ENCODE peak calls at places on chromosomes 16 and 17, in six cellular contexts. One of them, this sample, is unnamed.

GRCh38 chr17:49404371-49404770 is 10.3 kb downstream of the PHB1 start:
- DNase-seq in HEK293T: no peak
- DNase-seq in suprapubic skin: peak; percentile 58
- DNase-seq in H54: no peak
- DNase-seq in activated CD4-positive, CD25-positive, alpha-beta regulatory T cell: no peak
- DNase-seq in C1 segment of cervical spinal cord: no peak
- DNase-seq in this sample: no peak

GRCh38 chr17:82267575-82268379 is 5.7 kb downstream of the CSNK1D start:
- DNase-seq in HEK293T: no peak
- DNase-seq in suprapubic skin: peak; percentile 95
- DNase-seq in H54: peak; percentile 97
- DNase-seq in activated CD4-positive, CD25-positive, alpha-beta regulatory T cell: no peak
- DNase-seq in C1 segment of cervical spinal cord: peak; percentile 95
- DNase-seq in this sample: no peak

GRCh38 chr16:80462902-80463301 is 77.9 kb upstream of the DYNLRB2 start:
- DNase-seq in HEK293T: no peak
- DNase-seq in suprapubic skin: no peak
- DNase-seq in H54: no peak
- DNase-seq in activated CD4-positive, CD25-positive, alpha-beta regulatory T cell: no peak
- DNase-seq in C1 segment of cervical spinal cord: no peak
- DNase-seq in this sample: no peak

GRCh38 chr17:35749560-35750412 is 3.3 kb downstream of the GAS2L2 start:
- DNase-seq in HEK293T: no peak
- DNase-seq in suprapubic skin: no peak
- DNase-seq in H54: no peak
- DNase-seq in activated CD4-positive, CD25-positive, alpha-beta regulatory T cell: no peak
- DNase-seq in C1 segment of cervical spinal cord: no peak
- DNase-seq in this sample: no peak

GRCh38 chr16:17354121-17354750 is 116.5 kb downstream of the XYLT1 start:
- DNase-seq in HEK293T: no peak
- DNase-seq in suprapubic skin: no peak
- DNase-seq in H54: no peak
- DNase-seq in activated CD4-positive, CD25-positive, alpha-beta regulatory T cell: no peak
- DNase-seq in C1 segment of cervical spinal cord: no peak
- DNase-seq in this sample: no peak

GRCh38 chr17:8001976-8002645 is at the start of gene GUCY2D:
- DNase-seq in HEK293T: no peak
- DNase-seq in suprapubic skin: peak; percentile 56
- DNase-seq in H54: no peak
- DNase-seq in activated CD4-positive, CD25-positive, alpha-beta regulatory T cell: no peak
- DNase-seq in C1 segment of cervical spinal cord: no peak
- DNase-seq in this sample: no peak

GRCh38 chr17:27466376-27466747 is 10.1 kb downstream of the KSR1 start:
- DNase-seq in HEK293T: no peak
- DNase-seq in suprapubic skin: no peak
- DNase-seq in H54: no peak
- DNase-seq in activated CD4-positive, CD25-positive, alpha-beta regulatory T cell: no peak
- DNase-seq in C1 segment of cervical spinal cord: no peak
- DNase-seq in this sample: no peak

GRCh38 chr17:43992641-43993040 is 11.8 kb upstream of the NAGS start:
- DNase-seq in HEK293T: no peak
- DNase-seq in suprapubic skin: no peak
- DNase-seq in H54: no peak
- DNase-seq in activated CD4-positive, CD25-positive, alpha-beta regulatory T cell: no peak
- DNase-seq in C1 segment of cervical spinal cord: no peak
- DNase-seq in this sample: no peak

GRCh38 chr16:85466989-85467388 is 146.1 kb upstream of the GSE1 start:
- DNase-seq in HEK293T: no peak
- DNase-seq in suprapubic skin: no peak
- DNase-seq in H54: no peak
- DNase-seq in activated CD4-positive, CD25-positive, alpha-beta regulatory T cell: no peak
- DNase-seq in C1 segment of cervical spinal cord: no peak
- DNase-seq in this sample: no peak

GRCh38 chr17:2693561-2694380 is 17.8 kb downstream of the CLUH start:
- DNase-seq in HEK293T: no peak
- DNase-seq in suprapubic skin: no peak
- DNase-seq in H54: no peak
- DNase-seq in activated CD4-positive, CD25-positive, alpha-beta regulatory T cell: no peak
- DNase-seq in C1 segment of cervical spinal cord: no peak
- DNase-seq in this sample: no peak

GRCh38 chr16:23256440-23256839 is 45.7 kb upstream of the SCNN1B start:
- DNase-seq in HEK293T: no peak
- DNase-seq in suprapubic skin: peak; percentile 2
- DNase-seq in H54: no peak
- DNase-seq in activated CD4-positive, CD25-positive, alpha-beta regulatory T cell: no peak
- DNase-seq in C1 segment of cervical spinal cord: no peak
- DNase-seq in this sample: no peak

GRCh38 chr17:2089021-2089422 is 34.1 kb downstream of the HIC1 start:
- DNase-seq in HEK293T: no peak
- DNase-seq in suprapubic skin: no peak
- DNase-seq in H54: no peak
- DNase-seq in activated CD4-positive, CD25-positive, alpha-beta regulatory T cell: no peak
- DNase-seq in C1 segment of cervical spinal cord: no peak
- DNase-seq in this sample: no peak

GRCh38 chr16:79430129-79430789 is 170.3 kb downstream of the MAF start:
- DNase-seq in HEK293T: no peak
- DNase-seq in suprapubic skin: no peak
- DNase-seq in H54: no peak
- DNase-seq in activated CD4-positive, CD25-positive, alpha-beta regulatory T cell: no peak
- DNase-seq in C1 segment of cervical spinal cord: no peak
- DNase-seq in this sample: no peak

GRCh38 chr17:50681260-50682200 is 26.2 kb downstream of the ANKRD40 start:
- DNase-seq in HEK293T: peak; percentile 78
- DNase-seq in suprapubic skin: peak; percentile 59
- DNase-seq in H54: no peak
- DNase-seq in activated CD4-positive, CD25-positive, alpha-beta regulatory T cell: no peak
- DNase-seq in C1 segment of cervical spinal cord: no peak
- DNase-seq in this sample: peak; percentile 47

GRCh38 chr17:19448341-19449268 is 37.6 kb downstream of the RNF112 start:
- DNase-seq in HEK293T: no peak
- DNase-seq in suprapubic skin: no peak
- DNase-seq in H54: peak; percentile 84
- DNase-seq in activated CD4-positive, CD25-positive, alpha-beta regulatory T cell: no peak
- DNase-seq in C1 segment of cervical spinal cord: peak; percentile 67
- DNase-seq in this sample: peak; percentile 79

GRCh38 chr16:53859995-53860540 is 156.1 kb downstream of the FTO start:
- DNase-seq in HEK293T: no peak
- DNase-seq in suprapubic skin: no peak
- DNase-seq in H54: no peak
- DNase-seq in activated CD4-positive, CD25-positive, alpha-beta regulatory T cell: no peak
- DNase-seq in C1 segment of cervical spinal cord: no peak
- DNase-seq in this sample: no peak

GRCh38 chr17:10033449-10033848 is 128.4 kb upstream of the RCVRN start:
- DNase-seq in HEK293T: no peak
- DNase-seq in suprapubic skin: no peak
- DNase-seq in H54: no peak
- DNase-seq in activated CD4-positive, CD25-positive, alpha-beta regulatory T cell: no peak
- DNase-seq in C1 segment of cervical spinal cord: peak; percentile 41
- DNase-seq in this sample: no peak

GRCh38 chr16:22004321-22004720 is 3.4 kb upstream of the PDZD9 start:
- DNase-seq in HEK293T: no peak
- DNase-seq in suprapubic skin: no peak
- DNase-seq in H54: no peak
- DNase-seq in activated CD4-positive, CD25-positive, alpha-beta regulatory T cell: no peak
- DNase-seq in C1 segment of cervical spinal cord: peak; percentile 59
- DNase-seq in this sample: no peak

GRCh38 chr17:78242024-78242742 is 10.8 kb downstream of the TMEM235 start:
- DNase-seq in HEK293T: no peak
- DNase-seq in suprapubic skin: no peak
- DNase-seq in H54: no peak
- DNase-seq in activated CD4-positive, CD25-positive, alpha-beta regulatory T cell: no peak
- DNase-seq in C1 segment of cervical spinal cord: peak; percentile 62
- DNase-seq in this sample: no peak

GRCh38 chr17:75764711-75765421 is at the start of gene GALK1:
- DNase-seq in HEK293T: peak; percentile 83
- DNase-seq in suprapubic skin: peak; percentile 84
- DNase-seq in H54: peak; percentile 93
- DNase-seq in activated CD4-positive, CD25-positive, alpha-beta regulatory T cell: peak; percentile 58
- DNase-seq in C1 segment of cervical spinal cord: peak; percentile 73
- DNase-seq in this sample: peak; percentile 67

GRCh38 chr17:43878260-43879082 is 28.9 kb downstream of the MPP2 start:
- DNase-seq in HEK293T: peak; percentile 91
- DNase-seq in suprapubic skin: no peak
- DNase-seq in H54: peak; percentile 98
- DNase-seq in activated CD4-positive, CD25-positive, alpha-beta regulatory T cell: peak; percentile 10
- DNase-seq in C1 segment of cervical spinal cord: peak; percentile 50
- DNase-seq in this sample: peak; percentile 56

GRCh38 chr17:68608515-68609130 is 7.5 kb upstream of the FAM20A start:
- DNase-seq in HEK293T: no peak
- DNase-seq in suprapubic skin: no peak
- DNase-seq in H54: no peak
- DNase-seq in activated CD4-positive, CD25-positive, alpha-beta regulatory T cell: no peak
- DNase-seq in C1 segment of cervical spinal cord: no peak
- DNase-seq in this sample: no peak

GRCh38 chr17:17305282-17305801 is 2.2 kb downstream of the NT5M start:
- DNase-seq in HEK293T: no peak
- DNase-seq in suprapubic skin: no peak
- DNase-seq in H54: no peak
- DNase-seq in activated CD4-positive, CD25-positive, alpha-beta regulatory T cell: peak; percentile 11
- DNase-seq in C1 segment of cervical spinal cord: no peak
- DNase-seq in this sample: no peak

GRCh38 chr17:82967268-82968032 is 112.0 kb upstream of the METRNL start:
- DNase-seq in HEK293T: no peak
- DNase-seq in suprapubic skin: peak; percentile 22
- DNase-seq in H54: no peak
- DNase-seq in activated CD4-positive, CD25-positive, alpha-beta regulatory T cell: no peak
- DNase-seq in C1 segment of cervical spinal cord: no peak
- DNase-seq in this sample: no peak

This sample was measured in foreskin keratinocyte.